ENCODE peak calls at places on chromosomes 11 and 22, in nine cellular contexts. J is HCT116, V is left ventricle myocardium inferior, W is heart right ventricle, Q is aorta, D is mammary epithelial cell, L is SJCRH30, I is ovary, C is esophagus muscularis mucosa. R is an unnamed sample. For H3K36me3, H3K4me1 and H3K27me3, the result is how much of the 10 kb centered on the place peaks cover.

GRCh38 chr11:60926500-60926899 is 2.2 kb downstream of the TMEM132A start:
- DNase-seq in Q (no peak), W (no peak), L (no peak), J (no peak), C (no peak), V (no peak), D (no peak), I (no peak), R (no peak)

GRCh38 chr22:41508770-41509170 is 35.5 kb downstream of the POLR3H start:
- DNase-seq in J (no peak), W (peak), V (peak), L (no peak), D (no peak), Q (no peak), C (no peak), I (no peak), R (peak)

GRCh38 chr11:62850911-62851806 is 11.8 kb upstream of the WDR74 start:
- DNase-seq in C (no peak), L (peak), Q (no peak), W (no peak), I (no peak), D (no peak), V (no peak), J (peak), R (no peak)

GRCh38 chr11:112769170-112769569 is 192.1 kb upstream of the NCAM1 start:
- DNase-seq in I (no peak), V (no peak), L (no peak), Q (no peak), C (no peak), D (no peak), J (no peak), W (no peak), R (no peak)

GRCh38 chr11:3613998-3614741 is 27.6 kb downstream of the ART5 start:
- DNase-seq in J (no peak), V (no peak), Q (no peak), L (no peak), C (no peak), I (no peak), W (no peak), D (no peak), R (no peak)

GRCh38 chr11:89521294-89521693 is 30.1 kb upstream of the NOX4 start:
- DNase-seq in L (no peak), J (no peak), I (no peak), D (no peak), W (no peak), Q (no peak), V (no peak), C (no peak), R (no peak)

GRCh38 chr22:30325724-30326703 is 727 bp downstream of the TBC1D10A start:
- DNase-seq in C (no peak), L (peak), Q (peak), D (no peak), V (no peak), I (no peak), J (no peak), W (peak), R (peak)

GRCh38 chr11:17383466-17383865 is 5.0 kb downstream of the KCNJ11 start:
- DNase-seq in C (no peak), I (no peak), J (no peak), Q (no peak), W (no peak), D (no peak), V (no peak), L (no peak), R (no peak)

GRCh38 chr11:112588252-112588668 is 327.6 kb upstream of the PLET1 start:
- DNase-seq in I (peak), W (peak), C (peak), V (peak), D (peak), J (peak), L (peak), Q (peak), R (peak)

GRCh38 chr11:121416909-121417567 is 35.1 kb upstream of the SORL1 start:
- DNase-seq in Q (peak), L (peak), J (no peak), W (peak), D (peak), I (peak), V (peak), C (peak), R (peak)

GRCh38 chr11:92960886-92961285 is 8.6 kb upstream of the MTNR1B start:
- DNase-seq in I (no peak), Q (no peak), L (no peak), J (no peak), C (no peak), D (no peak), W (no peak), V (no peak), R (no peak)

GRCh38 chr11:11095971-11096370 is 238.1 kb upstream of the ZBED5 start:
- DNase-seq in D (no peak), W (no peak), L (no peak), V (no peak), Q (no peak), I (no peak), C (no peak), J (no peak), R (no peak)

GRCh38 chr11:45110562-45110961 is 35.9 kb upstream of the PRDM11 start:
- DNase-seq in Q (no peak), J (peak), D (peak), W (no peak), I (no peak), V (no peak), L (peak), C (peak), R (no peak)

GRCh38 chr11:119787074-119787461 is 58.1 kb upstream of the NECTIN1 start:
- DNase-seq in V (no peak), J (no peak), C (no peak), Q (peak), I (no peak), D (no peak), L (no peak), W (no peak), R (no peak)

GRCh38 chr11:87006035-87006434 is 31.7 kb upstream of the TMEM135 start:
- DNase-seq in J (no peak), V (no peak), D (no peak), C (no peak), W (no peak), L (no peak), I (no peak), Q (no peak), R (no peak)

GRCh38 chr11:58629857-58630256 is 7.4 kb downstream of the CNTF start:
- DNase-seq in I (no peak), W (no peak), J (peak), L (no peak), C (no peak), V (no peak), Q (no peak), D (peak), R (no peak)

GRCh38 chr22:36816635-36817428 is at the start of gene PVALB:
- DNase-seq in C (no peak), Q (no peak), D (peak), I (peak), W (peak), J (no peak), L (no peak), V (peak), R (no peak)

GRCh38 chr22:33202455-33202854 is 144.3 kb upstream of the SYN3 start:
- DNase-seq in Q (no peak), D (no peak), L (no peak), W (no peak), I (no peak), J (no peak), V (no peak), C (no peak), R (no peak)
- H3K36me3 ChIP-seq in Q (under half), D (under half), L (under half), W (under half), I (under half), J (under half), V (under half), C (under half), R (under half)

GRCh38 chr11:111200010-111200534 is 45.5 kb upstream of the POU2AF2 start:
- DNase-seq in W (no peak), V (no peak), C (no peak), D (no peak), J (no peak), L (no peak), Q (no peak), I (no peak), R (no peak)
- H3K4me1 ChIP-seq in W (under half), V (under half), C (under half), D (under half), J (under half), L (under half), Q (under half), I (under half), R (under half)

GRCh38 chr22:22167791-22168189 is 76.8 kb upstream of the VPREB1 start:
- DNase-seq in C (peak), W (no peak), Q (no peak), I (no peak), L (no peak), V (no peak), D (no peak), J (no peak), R (no peak)
- H3K27me3 ChIP-seq in C (under half), W (half or more), Q (under half), I (under half), L (under half), V (half or more), D (under half), J (under half), R (under half)

DNA sequence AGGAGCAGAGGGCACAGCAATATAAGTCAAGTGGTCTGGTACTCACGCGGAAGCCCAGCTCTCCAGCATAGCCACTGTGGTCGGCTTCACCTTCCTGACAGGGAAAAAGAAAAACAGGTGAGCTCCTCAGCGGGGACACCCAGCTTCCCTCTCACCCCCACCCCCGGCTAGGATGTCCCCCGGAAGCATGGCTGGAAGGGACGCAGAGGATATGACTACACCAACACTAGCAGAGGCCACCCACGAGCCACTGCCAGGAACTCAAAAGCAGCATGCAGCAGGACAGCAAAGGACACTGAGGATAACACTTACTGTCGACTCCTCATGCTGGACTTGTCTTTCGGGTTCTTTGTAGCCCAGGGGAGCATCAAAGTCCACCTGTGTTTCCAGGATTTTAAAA is 9.0 kb upstream of the C22orf39 start:
- DNase-seq in Q (no peak), J (no peak), W (no peak), C (no peak), L (no peak), I (no peak), V (no peak), D (no peak), R (no peak)
- H3K36me3 ChIP-seq in Q (under half), J (under half), W (under half), C (half or more), L (under half), I (under half), V (half or more), D (under half), R (half or more)

DNA sequence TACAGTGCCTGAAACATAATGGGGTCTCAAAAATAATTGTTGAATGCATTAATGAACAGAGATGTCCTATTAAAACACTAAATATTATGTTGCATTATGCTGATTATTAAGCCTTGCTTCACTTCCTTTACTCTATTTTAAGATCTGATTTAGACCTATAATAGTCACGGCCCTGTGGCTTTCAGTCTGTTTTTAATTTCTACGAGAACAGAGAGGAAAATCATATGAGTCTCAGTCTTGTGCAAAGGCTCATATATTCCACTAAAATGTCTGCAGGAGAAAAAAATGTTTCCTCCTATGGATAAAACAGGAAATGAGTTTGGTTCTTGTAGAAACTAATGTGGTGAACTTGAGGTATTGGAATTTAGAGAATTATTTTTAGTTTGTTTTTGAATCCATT is 139.3 kb upstream of the DDI1 start:
- DNase-seq in Q (no peak), I (no peak), L (no peak), J (no peak), W (no peak), C (no peak), D (no peak), V (no peak), R (no peak)
- H3K4me1 ChIP-seq in Q (under half), I (under half), L (under half), J (under half), W (under half), C (under half), D (under half), V (under half), R (under half)

GRCh38 chr22:50530857-50531545 is 1.2 kb upstream of the TYMP start:
- DNase-seq in L (no peak), V (peak), J (peak), C (no peak), I (no peak), W (peak), Q (peak), D (peak), R (peak)
- H3K27me3 ChIP-seq in L (under half), V (half or more), J (under half), C (under half), I (under half), W (half or more), Q (under half), D (under half), R (half or more)

GRCh38 chr11:59647245-59647965 is 21.4 kb downstream of the PATL1 start:
- DNase-seq in I (no peak), W (no peak), C (no peak), Q (no peak), V (no peak), L (no peak), J (no peak), D (no peak), R (no peak)
- H3K36me3 ChIP-seq in I (under half), W (under half), C (half or more), Q (under half), V (half or more), L (half or more), J (half or more), D (under half), R (half or more)

GRCh38 chr11:128867277-128867676 is at the start of gene KCNJ1:
- DNase-seq in V (no peak), L (no peak), C (no peak), W (no peak), I (no peak), J (no peak), D (no peak), Q (no peak), R (no peak)
- H3K4me1 ChIP-seq in V (under half), L (under half), C (under half), W (under half), I (under half), J (under half), D (under half), Q (under half), R (under half)

R was measured in tibial artery.